ENCODE peak calls at places on chromosomes 6 and 20, in four cellular contexts. E, R, G and Q are unnamed samples.

GRCh38 chr6:98927534-98927933 is 20.2 kb downstream of the FBXL4 start:
- DNase-seq in G (no peak), R (no peak), E (no peak), Q (no peak)

GRCh38 chr6:30611150-30611855 is 5.7 kb downstream of the PPP1R10 start:
- DNase-seq in G (no peak), E (no peak), R (no peak), Q (no peak)

GRCh38 chr6:148342146-148343027 is at the start of gene SASH1:
- DNase-seq in E (peak; percentile 64), R (peak; percentile 43), G (peak; percentile 66), Q (peak; percentile 25)

GRCh38 chr6:145699462-145699861 is 35.9 kb downstream of the EPM2A start:
- DNase-seq in E (no peak), R (no peak), G (no peak), Q (no peak)

GRCh38 chr6:26295691-26296555 is 69.1 kb upstream of the BTN3A2 start:
- DNase-seq in E (no peak), R (no peak), G (no peak), Q (no peak)

GRCh38 chr20:20225325-20225724 is 142.6 kb upstream of the INSM1 start:
- DNase-seq in E (no peak), R (peak; percentile 80), G (no peak), Q (no peak)

GRCh38 chr6:96608074-96608473 is 45.1 kb downstream of the FHL5 start:
- DNase-seq in E (no peak), R (no peak), G (no peak), Q (no peak)

GRCh38 chr6:136609878-136610706 is 59.9 kb upstream of the MAP7 start:
- DNase-seq in G (no peak), R (peak; percentile 29), E (peak; percentile 35), Q (peak; percentile 91)

GRCh38 chr6:39998126-39998525 is 63.9 kb upstream of the MOCS1 start:
- DNase-seq in E (no peak), G (no peak), R (no peak), Q (no peak)

GRCh38 chr20:45917790-45918141 is 5.8 kb upstream of the PLTP start:
- DNase-seq in E (no peak), G (no peak), R (no peak), Q (no peak)

GRCh38 chr6:26240157-26240980 is 124.6 kb upstream of the BTN3A2 start:
- DNase-seq in E (peak; percentile 76), G (no peak), R (no peak), Q (no peak)

GRCh38 chr20:19583532-19584175 is 174.4 kb upstream of the RIN2 start:
- DNase-seq in E (peak; percentile 37), G (peak; percentile 81), R (peak; percentile 28), Q (no peak)

GRCh38 chr6:104326173-104327001 is 533.3 kb downstream of the HACE1 start:
- DNase-seq in E (no peak), G (no peak), R (no peak), Q (no peak)

GRCh38 chr6:41548098-41548840 is 2.1 kb downstream of the FOXP4 start:
- DNase-seq in E (no peak), R (no peak), G (peak; percentile 48), Q (no peak)

GRCh38 chr6:37489697-37490336 is 9.9 kb downstream of the CCDC167 start:
- DNase-seq in E (no peak), G (no peak), R (no peak), Q (no peak)

GRCh38 chr20:51494241-51495110 is 48.0 kb downstream of the NFATC2 start:
- DNase-seq in E (no peak), R (no peak), G (no peak), Q (no peak)

GRCh38 chr20:63706852-63707557 is 771 bp downstream of the ARFRP1 start:
- DNase-seq in E (no peak), R (peak; percentile 21), G (no peak), Q (no peak)

GRCh38 chr6:97958143-97958542 is 675.1 kb upstream of the MMS22L start:
- DNase-seq in E (peak; percentile 21), R (no peak), G (no peak), Q (no peak)

GRCh38 chr20:33673411-33674293 is 576 bp downstream of the NECAB3 start:
- DNase-seq in R (no peak), E (no peak), G (no peak), Q (no peak)

GRCh38 chr6:106415920-106416319 is 55.4 kb downstream of the CRYBG1 start:
- DNase-seq in R (no peak), G (no peak), E (no peak), Q (no peak)

GRCh38 chr6:14036911-14037310 is 80.7 kb upstream of the CD83 start:
- DNase-seq in R (no peak), G (no peak), E (no peak), Q (no peak)

GRCh38 chr20:36052117-36052513 is 83.7 kb downstream of the CNBD2 start:
- DNase-seq in R (no peak), E (no peak), G (no peak), Q (no peak)

GRCh38 chr6:5981274-5982026 is 25.3 kb downstream of the NRN1 start:
- DNase-seq in R (no peak), G (no peak), E (no peak), Q (no peak)

GRCh38 chr20:58986968-58987517 is 6.0 kb downstream of the NELFCD start:
- DNase-seq in E (no peak), R (no peak), G (no peak), Q (peak; percentile 35)

GRCh38 chr6:135251964-135252429 is 70.9 kb downstream of the MYB start:
- DNase-seq in R (no peak), G (no peak), E (no peak), Q (no peak)

GRCh38 chr6:63660737-63661136 is 25.1 kb downstream of the PHF3 start:
- DNase-seq in G (no peak), R (no peak), E (no peak), Q (no peak)

GRCh38 chr20:19947611-19948264 is 69.4 kb upstream of the NAA20 start:
- DNase-seq in R (no peak), G (no peak), E (no peak), Q (no peak)

GRCh38 chr20:48747840-48748416 is 79.9 kb downstream of the PREX1 start:
- DNase-seq in G (no peak), R (no peak), E (no peak), Q (no peak)

GRCh38 chr6:105713474-105714118 is 310.7 kb upstream of the PREP start:
- DNase-seq in E (no peak), R (no peak), G (no peak), Q (no peak)

GRCh38 chr20:25310268-25310920 is 62.5 kb downstream of the PYGB start:
- DNase-seq in R (peak; percentile 15), G (no peak), E (peak; percentile 57), Q (peak; percentile 77)